ENCODE peak calls at places on chromosomes 6 and 20, in five cellular contexts. R is heart left ventricle, Z is fibroblast of lung, S is left ventricle myocardium inferior, N is adrenal gland. Q is an unnamed sample.

GRCh38 chr6:71252407-71252806 is 36.2 kb upstream of the OGFRL1 start:
- DNase-seq in S (no peak), Z (no peak), N (no peak), R (no peak), Q (no peak)

GRCh38 chr6:71478834-71479541 is 190.4 kb downstream of the OGFRL1 start:
- DNase-seq in R (no peak), S (no peak), Z (peak; percentile 98), N (no peak), Q (no peak)

GRCh38 chr6:85385636-85386315 is 64.1 kb upstream of the NT5E start:
- DNase-seq in Z (no peak), R (no peak), S (no peak), N (no peak), Q (no peak)

GRCh38 chr6:120965814-120966213 is 368.5 kb downstream of the TBC1D32 start:
- DNase-seq in Z (peak; percentile 17), N (no peak), S (no peak), R (no peak), Q (no peak)

GRCh38 chr6:2179950-2180349 is 65.5 kb downstream of the GMDS start:
- DNase-seq in R (no peak), Z (no peak), S (no peak), N (no peak), Q (no peak)

GRCh38 chr6:13500264-13500663 is 12.9 kb upstream of the GFOD1 start:
- DNase-seq in N (no peak), Z (no peak), R (no peak), S (no peak), Q (no peak)

GRCh38 chr20:53643031-53643832 is 49.6 kb upstream of the ZNF217 start:
- DNase-seq in Z (peak; percentile 88), N (peak; percentile 53), S (no peak), R (peak; percentile 24), Q (no peak)

GRCh38 chr20:8946036-8946926 is 122.6 kb upstream of the PLCB4 start:
- DNase-seq in N (no peak), S (no peak), Z (no peak), R (no peak), Q (no peak)

GRCh38 chr6:124676033-124676432 is 286.2 kb upstream of the RNF217 start:
- DNase-seq in N (no peak), Z (peak; percentile 84), S (no peak), R (no peak), Q (no peak)

GRCh38 chr6:23349521-23350147 is 776.4 kb upstream of the NRSN1 start:
- DNase-seq in N (no peak), Z (peak; percentile 86), S (no peak), R (no peak), Q (no peak)

GRCh38 chr6:136230219-136230980 is 19.7 kb downstream of the MTFR2 start:
- DNase-seq in R (no peak), N (no peak), Z (peak; percentile 13), S (no peak), Q (no peak)

GRCh38 chr6:129493396-129493902 is 216.5 kb downstream of the ARHGAP18 start:
- DNase-seq in S (no peak), Z (peak; percentile 72), R (no peak), N (no peak), Q (no peak)

GRCh38 chr6:72933216-72933615 is 292.1 kb downstream of the KHDC1L start:
- DNase-seq in N (no peak), R (no peak), S (no peak), Z (no peak), Q (no peak)

GRCh38 chr6:33416386-33417126 is 1.4 kb downstream of the CUTA start:
- DNase-seq in Z (no peak), S (no peak), R (no peak), N (no peak), Q (no peak)

GRCh38 chr6:30735668-30736314 is 6.7 kb downstream of the FLOT1 start:
- DNase-seq in R (no peak), N (no peak), Z (no peak), S (no peak), Q (no peak)

GRCh38 chr6:32371204-32371603 is 499 bp downstream of the TSBP1 start:
- DNase-seq in Z (peak; percentile 8), S (no peak), R (no peak), N (no peak), Q (no peak)

GRCh38 chr20:25005220-25005619 is 12.7 kb upstream of the APMAP start:
- DNase-seq in N (peak; percentile 7), S (no peak), R (peak; percentile 44), Z (peak; percentile 11), Q (peak; percentile 70)

GRCh38 chr6:89567635-89568390 is 70.7 kb downstream of the LYRM2 start:
- DNase-seq in S (no peak), N (no peak), R (no peak), Z (no peak), Q (no peak)

GRCh38 chr20:31670371-31671228 is 32.9 kb downstream of the COX4I2 start:
- DNase-seq in N (peak; percentile 67), R (peak; percentile 69), Z (no peak), S (peak; percentile 78), Q (peak; percentile 35)

GRCh38 chr6:53483423-53484353 is 61.2 kb downstream of the GCLC start:
- DNase-seq in R (peak; percentile 61), N (peak; percentile 75), Z (peak; percentile 17), S (peak; percentile 70), Q (peak; percentile 31)

GRCh38 chr6:140320799-140321099 is 946.3 kb upstream of the CITED2 start:
- DNase-seq in Z (no peak), R (no peak), N (no peak), S (no peak), Q (no peak)

GRCh38 chr6:163404825-163405265 is 9.7 kb upstream of the QKI start:
- DNase-seq in N (peak; percentile 70), R (peak; percentile 55), S (no peak), Z (no peak), Q (no peak)

GRCh38 chr20:48945840-48946514 is 24.5 kb downstream of the ARFGEF2 start:
- DNase-seq in N (peak; percentile 75), Z (no peak), S (no peak), R (no peak), Q (no peak)

GRCh38 chr6:107917468-107918375 is 40.3 kb downstream of the SEC63 start:
- DNase-seq in Z (no peak), S (no peak), R (no peak), N (no peak), Q (no peak)

GRCh38 chr6:90460067-90460466 is 126.8 kb downstream of the MAP3K7 start:
- DNase-seq in Z (peak; percentile 63), S (no peak), N (no peak), R (no peak), Q (no peak)

GRCh38 chr20:24634855-24635254 is 165.4 kb downstream of the SYNDIG1 start:
- DNase-seq in S (no peak), R (no peak), N (no peak), Z (peak; percentile 90), Q (no peak)

GRCh38 chr6:142845143-142845571 is 99.8 kb downstream of the HIVEP2 start:
- DNase-seq in N (no peak), Z (peak; percentile 50), R (no peak), S (no peak), Q (no peak)

GRCh38 chr6:82015526-82015925 is 232.0 kb downstream of the IBTK start:
- DNase-seq in Z (no peak), N (no peak), R (no peak), S (no peak), Q (no peak)

GRCh38 chr6:32976334-32977069 is 8.1 kb downstream of the BRD2 start:
- DNase-seq in R (no peak), Z (no peak), N (no peak), S (no peak), Q (no peak)

GRCh38 chr6:130396722-130397121 is 30.9 kb downstream of the TMEM200A start:
- DNase-seq in R (no peak), N (no peak), Z (no peak), S (no peak), Q (no peak)

GRCh38 chr6:26240981-26241770 is 123.8 kb upstream of the BTN3A2 start:
- DNase-seq in S (no peak), N (peak; percentile 45), Z (peak; percentile 87), R (no peak), Q (no peak)

GRCh38 chr6:125485757-125486156 is 184.0 kb upstream of the HDDC2 start:
- DNase-seq in R (no peak), S (no peak), N (no peak), Z (no peak), Q (no peak)

GRCh38 chr6:168545428-168545827 is 104.4 kb downstream of the SMOC2 start:
- DNase-seq in Z (no peak), R (no peak), N (no peak), S (no peak), Q (no peak)
- H3K27ac ChIP-seq in Z (no peak overlapping the region), R (peak overlapping the region; percentile 18), N (no peak overlapping the region), S (peak overlapping the region; percentile 42), Q (peak overlapping the region; percentile 72)

GRCh38 chr6:17485946-17486345 is 92.6 kb downstream of the CAP2 start:
- DNase-seq in R (no peak), S (no peak), Z (no peak), N (no peak), Q (no peak)
- H3K4me3 ChIP-seq in R (no peak overlapping the region), S (no peak overlapping the region), Z (no peak overlapping the region), N (no peak overlapping the region), Q (no peak overlapping the region)

GRCh38 chr6:149907317-149907716 is 9.4 kb upstream of the RAET1E start:
- DNase-seq in Z (no peak), R (no peak), N (no peak), S (no peak), Q (no peak)
- H3K27me3 ChIP-seq in Z (no peaks in the 10 kb centered on the region), R (no peaks in the 10 kb centered on the region), N (no peaks in the 10 kb centered on the region), S (no peaks in the 10 kb centered on the region), Q (no peaks in the 10 kb centered on the region)

DNA sequence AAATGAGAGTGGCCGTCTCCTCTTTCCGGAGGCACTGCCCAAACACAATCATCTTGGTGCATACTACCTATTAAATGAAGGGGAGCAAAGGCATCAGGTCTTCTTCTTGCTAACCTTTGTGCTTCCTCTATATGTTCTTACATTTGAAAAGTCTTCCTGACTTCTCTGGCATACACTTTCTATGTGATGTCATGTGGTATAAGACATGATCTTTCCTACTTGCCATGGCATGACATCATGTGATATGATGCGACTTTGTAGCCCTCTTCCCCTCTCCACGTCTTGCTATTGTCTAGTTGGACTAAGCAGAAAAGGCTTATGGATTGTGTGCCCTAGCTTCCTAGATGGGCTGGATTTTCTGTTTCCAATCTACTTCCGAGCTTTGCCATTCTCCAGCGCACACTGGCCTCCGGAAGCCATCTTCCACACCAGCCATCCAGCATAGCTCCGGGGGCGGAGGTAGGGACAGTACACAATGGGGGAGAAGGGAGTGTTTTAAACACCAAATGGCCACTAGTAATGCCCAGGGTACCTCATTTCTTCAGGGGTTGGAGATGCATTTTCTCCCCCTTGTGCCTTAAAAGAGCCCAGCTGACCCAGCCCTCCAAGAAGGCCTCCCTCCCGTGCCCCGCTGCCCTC is 8.8 kb upstream of the NEDD9 start:
- DNase-seq in Z (no peak), S (no peak), N (no peak), R (no peak), Q (no peak)
- H3K27ac ChIP-seq in Z (no peak overlapping the region), S (no peak overlapping the region), N (no peak overlapping the region), R (no peak overlapping the region), Q (no peak overlapping the region)

DNA sequence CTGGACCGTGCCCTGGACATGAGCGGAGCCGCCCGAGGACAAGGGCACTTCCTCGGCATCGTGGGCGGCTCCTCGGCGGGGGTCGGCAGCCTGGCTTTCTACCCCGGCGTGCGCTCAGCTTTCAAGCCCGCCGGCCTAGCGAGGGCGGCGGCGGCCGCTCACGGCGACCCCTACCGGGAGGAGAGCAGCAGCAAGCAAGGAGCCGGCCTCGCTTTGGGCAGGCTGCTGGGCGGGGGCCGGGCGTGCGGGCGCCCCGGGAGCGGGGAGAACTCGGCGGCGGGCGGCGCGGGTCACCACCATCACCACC is 6.7 kb downstream of the PRDM13 start:
- DNase-seq in N (no peak), R (peak; percentile 37), S (no peak), Z (peak; percentile 19), Q (no peak)
- H3K4me3 ChIP-seq in N (peak overlapping the region; percentile 59), R (peak overlapping the region; percentile 22), S (peak overlapping the region; percentile 66), Z (peak overlapping the region; percentile 32), Q (peak overlapping the region; percentile 42)

Q was measured in uterus.